ENCODE peak calls at places on chromosomes 7 and 10, in five cellular contexts. One of them, this sample, is unnamed.

GRCh38 chr10:83983578-83984255 is 155.6 kb upstream of the GHITM start:
- DNase-seq in NCI-H1105: peak
- DNase-seq in activated naive CD8-positive, alpha-beta T cell treated with anti-CD3 and anti-CD28 coated beads, Interleukin-2, amount 50 U/mL, for 24 hours: no peak
- DNase-seq in amniotic epithelial cell: peak
- DNase-seq in activated T-cell treated with anti-CD3 and anti-CD28 coated beads, Interleukin-2, amount 50 U/mL, for 72 hours: no peak
- DNase-seq in this sample: no peak

GRCh38 chr7:100818366-100818765 is 9.0 kb downstream of the EPHB4 start:
- DNase-seq in NCI-H1105: no peak
- DNase-seq in activated naive CD8-positive, alpha-beta T cell treated with anti-CD3 and anti-CD28 coated beads, Interleukin-2, amount 50 U/mL, for 24 hours: no peak
- DNase-seq in amniotic epithelial cell: no peak
- DNase-seq in activated T-cell treated with anti-CD3 and anti-CD28 coated beads, Interleukin-2, amount 50 U/mL, for 72 hours: no peak
- DNase-seq in this sample: no peak

GRCh38 chr10:46560381-46560780 is 3.9 kb upstream of the GPRIN2 start:
- DNase-seq in NCI-H1105: no peak
- DNase-seq in activated naive CD8-positive, alpha-beta T cell treated with anti-CD3 and anti-CD28 coated beads, Interleukin-2, amount 50 U/mL, for 24 hours: no peak
- DNase-seq in amniotic epithelial cell: no peak
- DNase-seq in activated T-cell treated with anti-CD3 and anti-CD28 coated beads, Interleukin-2, amount 50 U/mL, for 72 hours: no peak
- DNase-seq in this sample: no peak

GRCh38 chr10:6019796-6020195 is 42.4 kb downstream of the IL2RA start:
- DNase-seq in NCI-H1105: no peak
- DNase-seq in activated naive CD8-positive, alpha-beta T cell treated with anti-CD3 and anti-CD28 coated beads, Interleukin-2, amount 50 U/mL, for 24 hours: no peak
- DNase-seq in amniotic epithelial cell: no peak
- DNase-seq in activated T-cell treated with anti-CD3 and anti-CD28 coated beads, Interleukin-2, amount 50 U/mL, for 72 hours: no peak
- DNase-seq in this sample: no peak

GRCh38 chr10:71603190-71603589 is 116.4 kb downstream of the C10orf105 start:
- DNase-seq in NCI-H1105: no peak
- DNase-seq in activated naive CD8-positive, alpha-beta T cell treated with anti-CD3 and anti-CD28 coated beads, Interleukin-2, amount 50 U/mL, for 24 hours: no peak
- DNase-seq in amniotic epithelial cell: no peak
- DNase-seq in activated T-cell treated with anti-CD3 and anti-CD28 coated beads, Interleukin-2, amount 50 U/mL, for 72 hours: no peak
- DNase-seq in this sample: no peak

GRCh38 chr7:24401628-24402593 is 117.9 kb downstream of the NPY start:
- DNase-seq in NCI-H1105: peak
- DNase-seq in activated naive CD8-positive, alpha-beta T cell treated with anti-CD3 and anti-CD28 coated beads, Interleukin-2, amount 50 U/mL, for 24 hours: no peak
- DNase-seq in amniotic epithelial cell: peak
- DNase-seq in activated T-cell treated with anti-CD3 and anti-CD28 coated beads, Interleukin-2, amount 50 U/mL, for 72 hours: no peak
- DNase-seq in this sample: no peak

GRCh38 chr7:138992052-138992531 is 10.9 kb upstream of the KIAA1549 start:
- DNase-seq in NCI-H1105: no peak
- DNase-seq in activated naive CD8-positive, alpha-beta T cell treated with anti-CD3 and anti-CD28 coated beads, Interleukin-2, amount 50 U/mL, for 24 hours: no peak
- DNase-seq in amniotic epithelial cell: peak
- DNase-seq in activated T-cell treated with anti-CD3 and anti-CD28 coated beads, Interleukin-2, amount 50 U/mL, for 72 hours: no peak
- DNase-seq in this sample: no peak

GRCh38 chr10:104028146-104028545 is 57.5 kb downstream of the COL17A1 start:
- DNase-seq in NCI-H1105: no peak
- DNase-seq in activated naive CD8-positive, alpha-beta T cell treated with anti-CD3 and anti-CD28 coated beads, Interleukin-2, amount 50 U/mL, for 24 hours: no peak
- DNase-seq in amniotic epithelial cell: peak
- DNase-seq in activated T-cell treated with anti-CD3 and anti-CD28 coated beads, Interleukin-2, amount 50 U/mL, for 72 hours: no peak
- DNase-seq in this sample: no peak

GRCh38 chr7:69517985-69518731 is 80.1 kb upstream of the AUTS2 start:
- DNase-seq in NCI-H1105: no peak
- DNase-seq in activated naive CD8-positive, alpha-beta T cell treated with anti-CD3 and anti-CD28 coated beads, Interleukin-2, amount 50 U/mL, for 24 hours: no peak
- DNase-seq in amniotic epithelial cell: no peak
- DNase-seq in activated T-cell treated with anti-CD3 and anti-CD28 coated beads, Interleukin-2, amount 50 U/mL, for 72 hours: no peak
- DNase-seq in this sample: no peak

GRCh38 chr7:82235710-82236109 is 207.9 kb downstream of the CACNA2D1 start:
- DNase-seq in NCI-H1105: no peak
- DNase-seq in activated naive CD8-positive, alpha-beta T cell treated with anti-CD3 and anti-CD28 coated beads, Interleukin-2, amount 50 U/mL, for 24 hours: no peak
- DNase-seq in amniotic epithelial cell: no peak
- DNase-seq in activated T-cell treated with anti-CD3 and anti-CD28 coated beads, Interleukin-2, amount 50 U/mL, for 72 hours: no peak
- DNase-seq in this sample: no peak

GRCh38 chr7:21454182-21454581 is 26.3 kb downstream of the SP4 start:
- DNase-seq in NCI-H1105: no peak
- DNase-seq in activated naive CD8-positive, alpha-beta T cell treated with anti-CD3 and anti-CD28 coated beads, Interleukin-2, amount 50 U/mL, for 24 hours: no peak
- DNase-seq in amniotic epithelial cell: no peak
- DNase-seq in activated T-cell treated with anti-CD3 and anti-CD28 coated beads, Interleukin-2, amount 50 U/mL, for 72 hours: no peak
- DNase-seq in this sample: no peak

GRCh38 chr7:134752006-134752760 is 27.3 kb upstream of the CALD1 start:
- DNase-seq in NCI-H1105: no peak
- DNase-seq in activated naive CD8-positive, alpha-beta T cell treated with anti-CD3 and anti-CD28 coated beads, Interleukin-2, amount 50 U/mL, for 24 hours: no peak
- DNase-seq in amniotic epithelial cell: peak
- DNase-seq in activated T-cell treated with anti-CD3 and anti-CD28 coated beads, Interleukin-2, amount 50 U/mL, for 72 hours: no peak
- DNase-seq in this sample: no peak

GRCh38 chr7:107971613-107972012 is 31.3 kb downstream of the LAMB1 start:
- DNase-seq in NCI-H1105: no peak
- DNase-seq in activated naive CD8-positive, alpha-beta T cell treated with anti-CD3 and anti-CD28 coated beads, Interleukin-2, amount 50 U/mL, for 24 hours: no peak
- DNase-seq in amniotic epithelial cell: peak
- DNase-seq in activated T-cell treated with anti-CD3 and anti-CD28 coated beads, Interleukin-2, amount 50 U/mL, for 72 hours: no peak
- DNase-seq in this sample: no peak

GRCh38 chr7:135200824-135201331 is 10.4 kb downstream of the WDR91 start:
- DNase-seq in NCI-H1105: peak
- DNase-seq in activated naive CD8-positive, alpha-beta T cell treated with anti-CD3 and anti-CD28 coated beads, Interleukin-2, amount 50 U/mL, for 24 hours: no peak
- DNase-seq in amniotic epithelial cell: peak
- DNase-seq in activated T-cell treated with anti-CD3 and anti-CD28 coated beads, Interleukin-2, amount 50 U/mL, for 72 hours: no peak
- DNase-seq in this sample: no peak

GRCh38 chr7:8762803-8763202 is 329.4 kb downstream of the NXPH1 start:
- DNase-seq in NCI-H1105: no peak
- DNase-seq in activated naive CD8-positive, alpha-beta T cell treated with anti-CD3 and anti-CD28 coated beads, Interleukin-2, amount 50 U/mL, for 24 hours: no peak
- DNase-seq in amniotic epithelial cell: no peak
- DNase-seq in activated T-cell treated with anti-CD3 and anti-CD28 coated beads, Interleukin-2, amount 50 U/mL, for 72 hours: no peak
- DNase-seq in this sample: no peak

GRCh38 chr7:105990726-105991465 is 27.8 kb downstream of the CDHR3 start:
- DNase-seq in NCI-H1105: no peak
- DNase-seq in activated naive CD8-positive, alpha-beta T cell treated with anti-CD3 and anti-CD28 coated beads, Interleukin-2, amount 50 U/mL, for 24 hours: no peak
- DNase-seq in amniotic epithelial cell: peak
- DNase-seq in activated T-cell treated with anti-CD3 and anti-CD28 coated beads, Interleukin-2, amount 50 U/mL, for 72 hours: no peak
- DNase-seq in this sample: no peak

GRCh38 chr10:121406823-121407545 is 191.3 kb downstream of the FGFR2 start:
- DNase-seq in NCI-H1105: no peak
- DNase-seq in activated naive CD8-positive, alpha-beta T cell treated with anti-CD3 and anti-CD28 coated beads, Interleukin-2, amount 50 U/mL, for 24 hours: no peak
- DNase-seq in amniotic epithelial cell: no peak
- DNase-seq in activated T-cell treated with anti-CD3 and anti-CD28 coated beads, Interleukin-2, amount 50 U/mL, for 72 hours: no peak
- DNase-seq in this sample: no peak

GRCh38 chr7:112116894-112117293 is 89.3 kb downstream of the DOCK4 start:
- DNase-seq in NCI-H1105: no peak
- DNase-seq in activated naive CD8-positive, alpha-beta T cell treated with anti-CD3 and anti-CD28 coated beads, Interleukin-2, amount 50 U/mL, for 24 hours: no peak
- DNase-seq in amniotic epithelial cell: no peak
- DNase-seq in activated T-cell treated with anti-CD3 and anti-CD28 coated beads, Interleukin-2, amount 50 U/mL, for 72 hours: no peak
- DNase-seq in this sample: no peak

This sample was measured in GOT3.